ENCODE peak calls at places on chromosomes 1 and 21, in six cellular contexts. S is uterus, C is transverse colon, E is heart left ventricle, O is body of pancreas, G is prostate gland. N is an unnamed sample.

GRCh38 chr1:21707086-21707840 is 38.1 kb upstream of the RAP1GAP start:
- DNase-seq in S (no peak), C (no peak), E (no peak), O (no peak), G (no peak), N (no peak)

GRCh38 chr1:62621907-62622306 is 24.6 kb downstream of the ANGPTL3 start:
- DNase-seq in S (no peak), C (no peak), E (no peak), O (peak; percentile 14), G (no peak), N (peak; percentile 63)

GRCh38 chr1:6028042-6028895 is 17.4 kb upstream of the KCNAB2 start:
- DNase-seq in S (no peak), C (peak; percentile 43), E (no peak), O (peak; percentile 67), G (no peak), N (peak; percentile 23)

GRCh38 chr1:213122514-213122929 is 71.5 kb downstream of the RPS6KC1 start:
- DNase-seq in S (no peak), C (no peak), E (no peak), O (no peak), G (no peak), N (no peak)

GRCh38 chr1:46611691-46612221 is 4.9 kb downstream of the MOB3C start:
- DNase-seq in S (no peak), C (no peak), E (no peak), O (peak; percentile 79), G (no peak), N (no peak)

GRCh38 chr1:113616201-113616600 is 143.1 kb downstream of the PHTF1 start:
- DNase-seq in S (no peak), C (no peak), E (no peak), O (no peak), G (no peak), N (no peak)

GRCh38 chr1:112711672-112712071 is 3.5 kb downstream of the PPM1J start:
- DNase-seq in S (no peak), C (no peak), E (no peak), O (no peak), G (no peak), N (no peak)

GRCh38 chr1:57411262-57411661 is 12.6 kb downstream of the DAB1 start:
- DNase-seq in S (no peak), C (no peak), E (peak; percentile 30), O (no peak), G (no peak), N (no peak)

GRCh38 chr1:113990541-113990940 is 11.3 kb downstream of the OLFML3 start:
- DNase-seq in S (no peak), C (no peak), E (no peak), O (no peak), G (no peak), N (no peak)

GRCh38 chr1:206716519-206717236 is 32.0 kb downstream of the MAPKAPK2 start:
- DNase-seq in S (no peak), C (no peak), E (no peak), O (no peak), G (no peak), N (no peak)

GRCh38 chr1:198118136-198118535 is 38.7 kb upstream of the NEK7 start:
- DNase-seq in S (peak; percentile 56), C (peak; percentile 9), E (peak; percentile 81), O (peak; percentile 39), G (no peak), N (peak; percentile 69)

GRCh38 chr1:51669191-51669590 is 52.3 kb downstream of the OSBPL9 start:
- DNase-seq in S (no peak), C (no peak), E (no peak), O (no peak), G (no peak), N (no peak)

GRCh38 chr1:101262601-101263348 is 26.0 kb downstream of the S1PR1 start:
- DNase-seq in S (no peak), C (no peak), E (no peak), O (no peak), G (no peak), N (no peak)
- H3K4me1 ChIP-seq in S (no peaks in the 10 kb centered on the region), C (peaks cover 23% of the 10 kb centered on the region), E (peaks cover 9% of the 10 kb centered on the region), O (no peaks in the 10 kb centered on the region), G (no peaks in the 10 kb centered on the region), N (peaks cover 18% of the 10 kb centered on the region)

GRCh38 chr1:96872757-96873156 is 151.2 kb downstream of the PTBP2 start:
- DNase-seq in S (no peak), C (no peak), E (no peak), O (no peak), G (no peak), N (no peak)
- TF ChIP-seq CTCF in S (no peak), C (no peak), E (no peak), O (no peak), G (no peak), N (no peak)

DNA sequence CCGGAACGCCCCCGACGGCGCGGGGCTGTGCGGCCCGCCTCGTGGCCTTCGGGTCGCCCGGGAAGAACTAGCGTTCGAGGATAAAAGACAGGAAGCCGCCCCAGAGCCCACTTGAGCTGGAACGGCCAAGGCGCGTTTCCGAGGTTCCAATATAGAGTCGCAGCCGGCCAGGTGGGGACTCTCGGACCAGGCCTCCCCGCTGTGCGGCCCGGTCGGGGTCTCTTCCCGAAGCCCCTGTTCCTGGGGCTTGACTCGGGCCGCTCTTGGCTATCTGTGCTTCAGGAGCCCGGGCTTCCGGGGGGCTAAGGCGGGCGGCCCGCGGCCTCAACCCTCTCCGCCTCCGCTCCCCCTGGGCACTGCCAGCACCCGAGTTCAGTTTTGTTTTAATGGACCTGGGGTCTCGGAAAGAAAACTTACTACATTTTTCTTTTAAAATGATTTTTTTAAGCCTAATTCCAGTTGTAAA is 158.8 kb downstream of the RUNX1 start:
- DNase-seq in S (no peak), C (no peak), E (no peak), O (no peak), G (no peak), N (no peak)
- TF ChIP-seq POLR2A in S (no peak), C (no peak), E (no peak), O (no peak), G (no peak), N (no peak)

GRCh38 chr1:28783363-28783762 is 28.6 kb upstream of the OPRD1 start:
- DNase-seq in S (no peak), C (no peak), E (no peak), O (no peak), G (no peak), N (no peak)
- H3K4me1 ChIP-seq in S (no peaks in the 10 kb centered on the region), C (no peaks in the 10 kb centered on the region), E (no peaks in the 10 kb centered on the region), O (no peaks in the 10 kb centered on the region), G (no peaks in the 10 kb centered on the region), N (no peaks in the 10 kb centered on the region)

GRCh38 chr1:211133841-211134669 is at the start of gene KCNH1:
- DNase-seq in S (peak; percentile 60), C (peak; percentile 71), E (peak; percentile 79), O (peak; percentile 74), G (peak; percentile 52), N (peak; percentile 78)
- TF ChIP-seq CTCF in S (peak; percentile 73), C (peak; percentile 50), E (peak; percentile 97), O (peak; percentile 56), G (peak; percentile 80), N (peak; percentile 94)

GRCh38 chr21:45287438-45288391 is at the start of gene POFUT2:
- DNase-seq in S (peak; percentile 98), C (peak; percentile 99), E (peak; percentile 98), O (peak; percentile 97), G (peak; percentile 94), N (peak; percentile 97)
- TF ChIP-seq POLR2A in S (peak; percentile 92), C (peak; percentile 88), E (peak; percentile 88), O (peak; percentile 83), G (peak; percentile 86), N (peak; percentile 90)

N was measured in adrenal gland.